ENCODE peak calls at places on chromosomes 13 and 19, in five cellular contexts. T, M, V, R and I are unnamed samples.

GRCh38 chr19:3914199-3914598 is 18.7 kb upstream of the NMRK2 start:
- DNase-seq in T (no peak), M (no peak), V (no peak), R (no peak), I (no peak)

GRCh38 chr19:42794751-42795150 is 29.3 kb upstream of the PSG8 start:
- DNase-seq in T (no peak), M (no peak), V (no peak), R (no peak), I (no peak)

GRCh38 chr13:99315186-99315585 is 8.0 kb upstream of the GPR183 start:
- DNase-seq in T (no peak), M (no peak), V (no peak), R (no peak), I (no peak)

GRCh38 chr13:112238436-112238995 is 137.6 kb upstream of the SPACA7 start:
- DNase-seq in T (no peak), M (no peak), V (no peak), R (no peak), I (no peak)

GRCh38 chr13:57925250-57925649 is 293.7 kb downstream of the PCDH17 start:
- DNase-seq in T (peak), M (no peak), V (no peak), R (no peak), I (no peak)

GRCh38 chr13:109145631-109146030 is 516.2 kb downstream of the MYO16 start:
- DNase-seq in T (peak), M (peak), V (peak), R (no peak), I (peak)

GRCh38 chr13:66558511-66558910 is 671.6 kb downstream of the PCDH9 start:
- DNase-seq in T (peak), M (no peak), V (peak), R (no peak), I (no peak)

GRCh38 chr13:99313473-99313872 is 6.3 kb upstream of the GPR183 start:
- DNase-seq in T (no peak), M (no peak), V (peak), R (no peak), I (peak)

GRCh38 chr13:23567792-23568480 is 2.3 kb upstream of the TNFRSF19 start:
- DNase-seq in T (no peak), M (no peak), V (no peak), R (no peak), I (peak)

GRCh38 chr13:30376426-30377311 is 45.6 kb upstream of the UBE2L5 start:
- DNase-seq in T (no peak), M (peak), V (no peak), R (peak), I (no peak)

GRCh38 chr19:35665604-35666003 is 713 bp upstream of the UPK1A start:
- DNase-seq in T (no peak), M (no peak), V (no peak), R (no peak), I (no peak)

GRCh38 chr19:48390188-48391099 is 907 bp downstream of the KDELR1 start:
- DNase-seq in T (peak), M (peak), V (peak), R (no peak), I (no peak)

GRCh38 chr19:46035986-46036744 is 4.6 kb downstream of the IGFL4 start:
- DNase-seq in T (no peak), M (no peak), V (no peak), R (no peak), I (no peak)

GRCh38 chr19:5891572-5891937 is 12.0 kb downstream of the NDUFA11 start:
- DNase-seq in T (no peak), M (no peak), V (no peak), R (no peak), I (no peak)

GRCh38 chr19:48718711-48719231 is 754 bp downstream of the MAMSTR start:
- DNase-seq in T (no peak), M (no peak), V (no peak), R (no peak), I (no peak)

GRCh38 chr19:44689290-44690130 is 9.4 kb upstream of the CEACAM16 start:
- DNase-seq in T (peak), M (peak), V (peak), R (peak), I (peak)

GRCh38 chr13:97279913-97280312 is 57.8 kb downstream of the MBNL2 start:
- DNase-seq in T (peak), M (no peak), V (peak), R (no peak), I (no peak)

GRCh38 chr19:13057147-13057572 is 45.5 kb downstream of the LYL1 start:
- DNase-seq in T (no peak), M (no peak), V (no peak), R (no peak), I (no peak)

GRCh38 chr19:30001794-30002193 is 59.8 kb downstream of the URI1 start:
- DNase-seq in T (no peak), M (no peak), V (peak), R (no peak), I (no peak)

GRCh38 chr13:74930402-74931165 is 551.4 kb downstream of the TBC1D4 start:
- DNase-seq in T (peak), M (no peak), V (peak), R (no peak), I (no peak)

GRCh38 chr13:50679321-50679720 is 164.2 kb downstream of the DLEU7 start:
- DNase-seq in T (peak), M (no peak), V (peak), R (no peak), I (no peak)

GRCh38 chr19:33675501-33676124 is 53.9 kb downstream of the CHST8 start:
- DNase-seq in T (no peak), M (no peak), V (no peak), R (no peak), I (no peak)

GRCh38 chr19:3700242-3701032 is at the start of gene PIP5K1C:
- DNase-seq in T (peak), M (peak), V (peak), R (peak), I (peak)

GRCh38 chr13:112727581-112727980 is 37.7 kb downstream of the ATP11A start:
- DNase-seq in T (no peak), M (no peak), V (no peak), R (no peak), I (no peak)

GRCh38 chr19:3575260-3575741 is 2.6 kb downstream of the HMG20B start:
- DNase-seq in T (no peak), M (no peak), V (peak), R (no peak), I (no peak)

GRCh38 chr19:56350416-56351045 is 35.9 kb upstream of the ZSCAN5A start:
- DNase-seq in T (peak), M (peak), V (peak), R (peak), I (peak)

GRCh38 chr19:48271531-48272151 is 1.8 kb downstream of the ZNF114 start:
- DNase-seq in T (peak), M (peak), V (peak), R (no peak), I (peak)

GRCh38 chr19:16920816-16921529 is 32.2 kb downstream of the F2RL3 start:
- DNase-seq in T (peak), M (no peak), V (peak), R (peak), I (no peak)

GRCh38 chr19:41774515-41774980 is 19.2 kb downstream of the CEACAM6 start:
- DNase-seq in T (no peak), M (no peak), V (no peak), R (peak), I (no peak)

GRCh38 chr19:18507021-18507726 is 14.7 kb downstream of the ELL start:
- DNase-seq in T (no peak), M (no peak), V (no peak), R (no peak), I (no peak)

GRCh38 chr19:42149447-42150202 is 17.4 kb upstream of the POU2F2 start:
- DNase-seq in T (no peak), M (no peak), V (no peak), R (no peak), I (no peak)

GRCh38 chr19:29537601-29538000 is 11.8 kb downstream of the VSTM2B start:
- DNase-seq in T (no peak), M (no peak), V (no peak), R (no peak), I (no peak)

GRCh38 chr13:24671367-24672117 is 8.7 kb upstream of the ATP12A start:
- DNase-seq in T (peak), M (no peak), V (peak), R (no peak), I (peak)

GRCh38 chr19:55273978-55274707 is 5.8 kb downstream of the HSPBP1 start:
- DNase-seq in T (no peak), M (no peak), V (no peak), R (no peak), I (no peak)

GRCh38 chr13:22287343-22287922 is 616.6 kb downstream of the FGF9 start:
- DNase-seq in T (no peak), M (no peak), V (no peak), R (no peak), I (no peak)

GRCh38 chr19:29771708-29772415 is 39.9 kb upstream of the CCNE1 start:
- DNase-seq in T (peak), M (no peak), V (peak), R (peak), I (peak)